ENCODE peak calls at places on chromosomes 11 and 22, in ten cellular contexts. A, H, N, E, K, O, F, X, D and M are unnamed samples. For H3K4me1, the result is how much of the 10 kb centered on the place peaks cover.

GRCh38 chr11:19625438-19625837 is 87.2 kb upstream of the NAV2 start:
- DNase-seq in N (no peak), X (no peak), O (no peak), E (no peak), D (no peak), K (no peak), A (no peak), H (no peak), F (no peak), M (no peak)

GRCh38 chr11:131284041-131284440 is 86.4 kb upstream of the NTM start:
- DNase-seq in D (no peak), E (no peak), H (no peak), F (no peak), A (no peak), X (no peak), K (no peak), O (no peak), N (no peak), M (no peak)

GRCh38 chr11:123382555-123383074 is 47.5 kb upstream of the GRAMD1B start:
- DNase-seq in H (no peak), E (no peak), X (no peak), N (no peak), F (no peak), A (no peak), D (no peak), O (no peak), K (no peak), M (no peak)

GRCh38 chr22:28332410-28332809 is 347.2 kb downstream of the TTC28 start:
- DNase-seq in H (no peak), O (peak), D (no peak), E (no peak), F (no peak), X (no peak), A (no peak), K (no peak), N (no peak), M (no peak)

GRCh38 chr11:74966651-74967050 is 17.6 kb downstream of the SPCS2 start:
- DNase-seq in K (no peak), A (no peak), F (no peak), H (no peak), E (no peak), N (no peak), X (no peak), O (peak), D (no peak), M (no peak)

GRCh38 chr11:33932721-33933120 is 40.8 kb upstream of the LMO2 start:
- DNase-seq in O (no peak), D (no peak), K (no peak), F (no peak), E (no peak), N (peak), A (no peak), X (no peak), H (no peak), M (no peak)

GRCh38 chr11:126989942-126990715 is 10.4 kb downstream of the KIRREL3 start:
- DNase-seq in F (peak), N (peak), E (peak), A (peak), X (peak), H (peak), K (peak), D (peak), O (peak), M (peak)

GRCh38 chr11:119434531-119435330 is 11.8 kb upstream of the THY1 start:
- DNase-seq in F (no peak), N (no peak), A (no peak), H (no peak), K (no peak), X (no peak), D (no peak), O (no peak), E (no peak), M (no peak)

GRCh38 chr11:74925281-74925680 is 23.6 kb downstream of the XRRA1 start:
- DNase-seq in X (no peak), H (no peak), D (no peak), K (no peak), A (no peak), N (no peak), E (no peak), O (peak), F (no peak), M (no peak)

GRCh38 chr11:37926772-37927171 is 1328.7 kb upstream of the RAG2 start:
- DNase-seq in E (no peak), K (no peak), D (no peak), O (peak), X (no peak), A (no peak), H (no peak), F (no peak), N (no peak), M (no peak)

GRCh38 chr11:13316528-13316961 is 39.0 kb downstream of the BMAL1 start:
- DNase-seq in O (peak), K (peak), X (no peak), F (no peak), A (no peak), E (no peak), N (peak), H (no peak), D (no peak), M (no peak)

GRCh38 chr11:23403210-23404185 is 543.2 kb upstream of the CCDC179 start:
- DNase-seq in F (no peak), N (no peak), A (no peak), O (no peak), X (no peak), E (peak), D (no peak), K (peak), H (no peak), M (no peak)

GRCh38 chr11:93814966-93815633 is 31.0 kb downstream of the MED17 start:
- DNase-seq in K (no peak), X (no peak), N (no peak), H (no peak), O (no peak), A (no peak), D (no peak), E (no peak), F (no peak), M (no peak)

GRCh38 chr11:130299978-130300377 is 14.7 kb downstream of the ZBTB44 start:
- DNase-seq in O (no peak), A (no peak), K (no peak), F (no peak), H (no peak), X (no peak), N (no peak), D (no peak), E (no peak), M (no peak)

GRCh38 chr11:26765323-26765722 is 43.5 kb upstream of the SLC5A12 start:
- DNase-seq in O (no peak), N (no peak), K (no peak), E (no peak), D (no peak), H (no peak), F (no peak), X (no peak), A (no peak), M (no peak)

GRCh38 chr11:122140535-122140934 is 24.5 kb upstream of the BLID start:
- DNase-seq in O (peak), H (no peak), D (no peak), K (no peak), N (no peak), E (no peak), A (no peak), F (no peak), X (no peak), M (no peak)

GRCh38 chr11:19508166-19508565 is 204.5 kb upstream of the NAV2 start:
- DNase-seq in D (no peak), K (no peak), E (no peak), N (peak), H (no peak), A (peak), O (no peak), F (no peak), X (peak), M (no peak)

GRCh38 chr11:74506823-74507222 is 13.3 kb upstream of the LIPT2 start:
- DNase-seq in X (no peak), D (no peak), E (no peak), K (no peak), A (no peak), H (no peak), N (no peak), F (no peak), O (no peak), M (no peak)

GRCh38 chr11:7527029-7527428 is 13.2 kb downstream of the PPFIBP2 start:
- DNase-seq in A (no peak), D (peak), O (no peak), X (no peak), E (no peak), F (no peak), N (no peak), K (no peak), H (no peak), M (no peak)

GRCh38 chr11:26186389-26186788 is 145.5 kb upstream of the ANO3 start:
- DNase-seq in N (no peak), K (no peak), X (no peak), F (no peak), A (no peak), O (no peak), H (no peak), D (no peak), E (no peak), M (no peak)

GRCh38 chr11:73384531-73384870 is 8.3 kb downstream of the RELT start:
- DNase-seq in K (no peak), D (no peak), F (no peak), E (no peak), H (no peak), O (no peak), A (no peak), N (no peak), X (no peak), M (no peak)

GRCh38 chr11:120208777-120209176 is 2.1 kb upstream of the OAF start:
- DNase-seq in D (no peak), X (peak), A (no peak), N (peak), K (no peak), H (peak), O (peak), F (no peak), E (no peak), M (no peak)

GRCh38 chr22:46758867-46759290 is 3.6 kb upstream of the TBC1D22A start:
- DNase-seq in X (peak), O (peak), N (peak), D (no peak), A (peak), K (peak), E (peak), F (peak), H (peak), M (no peak)

GRCh38 chr11:125166347-125166841 is 1.8 kb downstream of the PKNOX2 start:
- DNase-seq in N (peak), D (no peak), K (no peak), F (peak), X (no peak), E (peak), O (peak), A (no peak), H (no peak), M (no peak)

GRCh38 chr22:49998718-49999062 is 13.9 kb downstream of the IL17REL start:
- DNase-seq in E (no peak), O (no peak), X (no peak), H (no peak), K (peak), D (no peak), A (no peak), F (no peak), N (no peak), M (no peak)

GRCh38 chr11:27120211-27120610 is 79.6 kb downstream of the BBOX1 start:
- DNase-seq in X (no peak), H (no peak), D (no peak), O (peak), N (no peak), F (no peak), A (no peak), E (no peak), K (no peak), M (no peak)

GRCh38 chr11:74090701-74091100 is 80.1 kb downstream of the C2CD3 start:
- DNase-seq in K (no peak), O (peak), D (no peak), A (no peak), F (no peak), E (no peak), N (no peak), H (no peak), X (peak), M (peak)

GRCh38 chr11:78708388-78708787 is 133.7 kb upstream of the NARS2 start:
- DNase-seq in D (no peak), E (no peak), H (no peak), K (no peak), F (no peak), A (no peak), X (no peak), O (peak), N (no peak), M (no peak)

GRCh38 chr11:7677071-7677470 is 3.8 kb upstream of the CYB5R2 start:
- DNase-seq in E (no peak), O (no peak), D (no peak), H (no peak), F (no peak), N (no peak), X (peak), K (no peak), A (no peak), M (no peak)

GRCh38 chr11:65917077-65917433 is 1.8 kb downstream of the C11orf68 start:
- DNase-seq in E (no peak), O (no peak), F (no peak), H (no peak), A (no peak), N (no peak), X (no peak), K (no peak), D (no peak), M (no peak)

GRCh38 chr11:65919151-65920034 is at the start of gene DRAP1:
- DNase-seq in O (peak), X (peak), H (peak), N (peak), A (peak), E (peak), D (peak), K (peak), F (peak), M (peak)

GRCh38 chr11:65916391-65916790 is 2.5 kb downstream of the C11orf68 start:
- DNase-seq in K (no peak), X (no peak), E (no peak), D (no peak), H (no peak), N (no peak), F (no peak), O (no peak), A (no peak), M (no peak)

GRCh38 chr11:65918211-65919150 is at the start of gene C11orf68:
- DNase-seq in H (no peak), E (no peak), K (no peak), D (no peak), F (no peak), A (peak), O (no peak), X (peak), N (peak), M (peak)

DNA sequence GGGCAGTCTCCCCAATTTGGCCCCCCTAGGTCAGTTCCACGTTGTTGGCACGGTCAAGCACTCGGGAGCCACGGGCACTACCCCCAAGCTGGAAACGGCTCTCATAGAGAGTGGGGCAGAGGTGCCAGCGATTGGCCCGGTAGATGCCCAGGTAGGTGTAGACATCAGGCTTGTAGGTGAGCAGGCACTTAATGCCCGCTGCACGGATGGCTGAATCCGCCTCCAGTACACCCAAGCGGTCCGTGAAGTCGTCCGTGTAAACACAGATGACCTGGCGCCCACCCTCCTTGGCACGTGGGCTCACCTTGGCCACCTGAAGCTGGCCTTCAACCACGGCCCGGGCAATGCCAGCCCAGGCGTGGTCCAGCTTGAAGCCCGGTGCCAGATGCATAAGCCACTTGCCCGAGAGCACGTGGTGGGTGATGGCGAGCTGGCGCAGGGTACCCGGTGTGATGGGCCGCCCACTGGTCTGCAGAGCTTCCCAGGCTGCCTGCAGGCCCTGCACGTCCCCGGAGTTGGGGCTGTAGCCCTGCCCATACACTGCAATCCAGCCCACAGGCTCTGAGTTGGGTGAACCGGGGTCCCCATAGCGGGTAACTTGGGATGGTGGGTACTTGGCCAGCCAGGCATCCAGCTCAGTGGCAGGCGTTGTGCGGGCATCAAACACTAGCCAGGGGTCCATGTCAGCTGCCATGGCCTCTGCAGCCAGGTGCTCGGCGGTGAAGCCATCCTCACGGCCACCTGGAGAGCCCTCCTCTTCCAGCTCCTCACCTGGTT is 1.2 kb downstream of the C11orf68 start:
- DNase-seq in E (peak), A (no peak), N (peak), O (no peak), X (no peak), K (peak), D (no peak), H (peak), F (no peak), M (no peak)
- H3K4me1 ChIP-seq in E (under half), A (half or more), N (under half), O (under half), X (half or more), K (under half), D (under half), H (under half), F (under half), M (under half)

GRCh38 chr11:793556-793955 is 3.7 kb upstream of the CEND1 start:
- DNase-seq in X (no peak), E (peak), D (no peak), H (no peak), F (no peak), N (no peak), O (no peak), K (no peak), A (no peak), M (no peak)
- H3K4me1 ChIP-seq in X (half or more), E (under half), D (under half), H (under half), F (under half), N (under half), O (under half), K (under half), A (half or more), M (under half)

GRCh38 chr11:71163371-71163770 is 89.0 kb downstream of the SHANK2 start:
- DNase-seq in H (no peak), X (no peak), O (no peak), K (no peak), E (no peak), N (no peak), A (no peak), D (no peak), F (peak), M (no peak)
- H3K4me1 ChIP-seq in H (under half), X (under half), O (under half), K (under half), E (under half), N (under half), A (under half), D (under half), F (under half), M (under half)

DNA sequence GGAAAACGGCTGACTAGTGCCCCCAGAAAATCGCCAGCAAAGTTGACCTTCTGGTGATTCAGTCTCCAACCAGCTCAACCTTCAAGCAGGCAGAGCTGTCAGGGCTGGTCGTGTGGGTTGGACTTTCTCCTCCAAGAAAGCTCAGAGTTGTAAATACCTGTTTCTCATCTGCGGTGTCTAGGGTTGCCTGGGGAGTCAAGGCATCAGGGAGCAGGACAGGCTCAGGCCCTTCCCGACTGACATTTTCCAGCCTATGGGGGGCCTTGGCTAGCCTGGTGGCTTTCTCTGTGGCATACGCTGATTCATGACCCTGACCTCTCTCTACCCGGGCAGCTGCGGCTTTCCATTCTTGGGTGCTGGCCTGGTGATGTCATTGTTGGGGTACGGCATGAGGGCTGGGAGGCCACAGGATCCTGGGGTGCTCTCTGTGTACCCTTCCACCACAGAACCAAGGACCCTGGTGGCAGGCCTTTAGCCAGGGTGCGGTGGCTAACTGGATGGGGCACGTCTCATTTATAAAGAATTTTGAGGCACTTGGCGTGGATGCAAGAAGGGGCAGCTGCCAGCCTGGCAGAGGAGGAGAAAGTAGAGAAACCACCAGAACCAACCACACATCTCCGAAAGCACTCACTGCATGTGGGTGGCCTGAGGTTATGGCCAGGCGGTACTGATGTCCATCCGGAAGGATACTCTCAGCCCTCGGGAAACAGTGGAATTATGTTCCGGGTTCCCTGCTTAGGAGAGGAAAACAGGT is 64.9 kb downstream of the BCR start:
- DNase-seq in O (peak), A (no peak), D (no peak), K (no peak), F (no peak), E (no peak), N (peak), X (no peak), H (no peak), M (no peak)
- H3K4me1 ChIP-seq in O (under half), A (half or more), D (under half), K (under half), F (under half), E (under half), N (half or more), X (under half), H (under half), M (half or more)

GRCh38 chr11:35143509-35144102 is 4.6 kb downstream of the CD44 start:
- DNase-seq in H (no peak), A (no peak), N (no peak), F (no peak), X (no peak), D (no peak), K (no peak), E (no peak), O (no peak), M (no peak)
- H3K4me1 ChIP-seq in H (under half), A (half or more), N (under half), F (under half), X (half or more), D (half or more), K (half or more), E (under half), O (under half), M (half or more)

GRCh38 chr22:30233582-30233981 is 13.0 kb downstream of the LIF start:
- DNase-seq in O (no peak), E (no peak), X (no peak), D (no peak), H (no peak), N (no peak), F (no peak), A (no peak), K (no peak), M (no peak)
- H3K4me1 ChIP-seq in O (under half), E (under half), X (half or more), D (under half), H (under half), N (under half), F (under half), A (under half), K (under half), M (under half)